ENCODE peak calls at places on chromosomes 4 and X, in nine cellular contexts. Y, X, B, R, N, C, U, P and L are unnamed samples. For H3K36me3, the result is how much of the 10 kb centered on the place peaks cover.

GRCh38 chr4:145494666-145495065 is 13.0 kb downstream of the SMAD1 start:
- DNase-seq in P (no peak), C (no peak), X (no peak), U (no peak), N (no peak), R (no peak), B (no peak), Y (no peak), L (no peak)

GRCh38 chr4:141307241-141307689 is 86.6 kb downstream of the ZNF330 start:
- DNase-seq in P (peak), C (peak), N (peak), B (no peak), X (peak), U (peak), Y (peak), R (peak), L (peak)

GRCh38 chr4:66855956-66856355 is 689.3 kb downstream of the CENPC start:
- DNase-seq in P (peak), B (no peak), C (no peak), R (peak), N (no peak), X (no peak), U (no peak), Y (no peak), L (no peak)

GRCh38 chrX:40182615-40183014 is 84.9 kb upstream of the BCOR start:
- DNase-seq in U (no peak), P (no peak), R (no peak), X (no peak), B (no peak), C (no peak), Y (no peak), N (no peak), L (no peak)

GRCh38 chr4:84920591-84920990 is 45.9 kb downstream of the WDFY3 start:
- DNase-seq in U (no peak), P (peak), R (peak), N (no peak), X (no peak), C (no peak), Y (no peak), B (no peak), L (no peak)

GRCh38 chrX:103417933-103418332 is 41.6 kb downstream of the BEX3 start:
- DNase-seq in P (peak), B (no peak), R (no peak), N (no peak), C (no peak), Y (no peak), X (no peak), U (no peak), L (no peak)

GRCh38 chrX:21843179-21843578 is 3.8 kb downstream of the MBTPS2 start:
- DNase-seq in N (no peak), Y (no peak), X (no peak), C (no peak), R (no peak), P (no peak), B (no peak), U (no peak), L (no peak)

GRCh38 chr4:76943129-76943620 is 6.4 kb upstream of the SEPTIN11 start:
- DNase-seq in P (peak), C (no peak), B (no peak), Y (no peak), U (no peak), X (no peak), R (peak), N (no peak), L (no peak)

GRCh38 chrX:9595131-9595530 is 130.3 kb downstream of the TBL1X start:
- DNase-seq in R (no peak), P (peak), U (no peak), B (no peak), C (no peak), Y (no peak), X (no peak), N (no peak), L (no peak)

GRCh38 chr4:52714597-52715254 is 36.5 kb downstream of the ERVMER34-1 start:
- DNase-seq in X (no peak), C (no peak), N (no peak), P (no peak), R (no peak), U (no peak), Y (no peak), B (no peak), L (no peak)

GRCh38 chrX:64389489-64389888 is 5.8 kb downstream of the MTMR8 start:
- DNase-seq in R (no peak), X (no peak), N (no peak), C (no peak), P (no peak), B (no peak), U (no peak), Y (no peak), L (no peak)
- H3K4me3 ChIP-seq in R (no peak), X (no peak), N (no peak), C (no peak), P (no peak), B (no peak), U (no peak), Y (no peak), L (no peak)

GRCh38 chrX:53997751-53998150 is 46.5 kb downstream of the PHF8 start:
- DNase-seq in X (no peak), C (no peak), Y (no peak), R (no peak), N (no peak), P (no peak), B (no peak), U (no peak), L (no peak)
- H3K36me3 ChIP-seq in X (under half), C (under half), Y (under half), R (under half), N (under half), P (under half), B (under half), U (half or more), L (half or more)

GRCh38 chr4:173498771-173499170 is 31.3 kb downstream of the HAND2 start:
- DNase-seq in C (no peak), P (no peak), Y (no peak), X (no peak), B (no peak), R (no peak), N (no peak), U (no peak), L (no peak)

GRCh38 chr4:173503330-173504180 is 26.5 kb downstream of the HAND2 start:
- DNase-seq in C (no peak), U (no peak), N (no peak), X (no peak), R (no peak), Y (no peak), P (no peak), B (no peak), L (no peak)

GRCh38 chr4:173501592-173502150 is 28.4 kb downstream of the HAND2 start:
- DNase-seq in P (no peak), X (no peak), B (no peak), Y (no peak), C (no peak), R (no peak), U (no peak), N (no peak), L (no peak)

GRCh38 chr4:173499568-173500535 is 30.2 kb downstream of the HAND2 start:
- DNase-seq in U (no peak), X (no peak), P (no peak), Y (no peak), B (no peak), N (no peak), C (no peak), R (no peak), L (no peak)

DNA sequence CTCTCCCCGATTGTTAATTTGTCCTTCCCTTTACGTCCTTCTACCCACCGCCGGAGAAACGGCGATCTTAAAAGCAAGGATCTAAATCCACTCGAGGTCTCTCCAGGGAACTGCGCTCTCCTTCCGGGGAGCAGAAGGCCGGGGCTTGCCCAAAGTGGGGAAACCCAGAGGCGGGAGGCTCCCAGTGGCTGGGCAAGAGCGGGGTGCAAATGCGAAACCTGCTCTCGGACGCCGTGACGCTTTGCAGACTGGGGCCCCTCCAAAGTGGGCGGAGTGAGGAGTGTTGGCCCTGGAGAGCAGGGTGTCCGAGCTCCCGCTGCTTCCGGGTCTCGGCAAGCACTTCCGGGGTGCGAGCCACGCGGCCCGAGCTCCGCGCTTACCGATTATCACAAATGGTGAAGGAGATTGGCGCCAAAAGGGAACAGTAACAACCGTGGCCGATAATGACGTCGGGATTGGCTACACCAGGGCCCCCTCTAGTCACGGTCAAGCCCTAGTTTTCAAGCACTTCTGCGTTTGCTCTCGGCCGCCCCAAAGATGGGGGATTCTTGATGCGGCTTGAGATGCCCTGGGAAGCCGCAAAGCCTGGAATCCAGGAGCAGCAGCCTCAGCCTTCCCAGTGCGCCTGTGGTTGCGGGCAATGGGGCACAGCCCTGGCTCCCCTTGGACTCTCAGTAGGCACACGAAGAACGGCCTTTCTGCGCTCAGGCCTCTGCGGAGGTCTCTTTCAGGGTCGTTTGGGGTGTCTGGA is 29.0 kb downstream of the HAND2 start:
- DNase-seq in U (no peak), X (no peak), B (no peak), P (no peak), N (no peak), Y (no peak), C (no peak), R (no peak), L (no peak)
- H3K4me3 ChIP-seq in U (peak), X (peak), B (no peak), P (no peak), N (peak), Y (peak), C (peak), R (peak), L (no peak)

DNA sequence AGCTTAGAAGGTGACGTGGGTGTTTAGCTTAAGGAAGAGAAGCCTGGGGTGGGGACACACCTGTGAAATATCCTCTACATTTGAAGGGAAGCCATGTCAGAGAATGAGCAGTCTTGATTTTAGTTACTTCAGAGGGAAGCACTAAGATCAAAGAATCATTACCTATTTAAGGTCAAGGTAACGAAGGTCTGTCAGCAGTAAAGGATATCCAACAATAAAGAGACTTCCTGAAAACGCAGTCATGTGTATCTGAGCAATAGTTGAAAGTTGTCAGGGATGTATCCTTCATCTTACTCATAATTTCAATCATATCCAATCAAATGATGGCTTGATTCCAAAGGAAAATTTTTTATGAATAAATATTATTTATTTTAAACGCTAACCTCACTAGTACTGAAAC is 33.5 kb downstream of the IGFBP7 start:
- DNase-seq in R (no peak), B (no peak), C (no peak), N (no peak), Y (no peak), P (no peak), X (no peak), U (no peak), L (no peak)
- H3K36me3 ChIP-seq in R (under half), B (under half), C (under half), N (under half), Y (under half), P (under half), X (under half), U (under half), L (under half)

DNA sequence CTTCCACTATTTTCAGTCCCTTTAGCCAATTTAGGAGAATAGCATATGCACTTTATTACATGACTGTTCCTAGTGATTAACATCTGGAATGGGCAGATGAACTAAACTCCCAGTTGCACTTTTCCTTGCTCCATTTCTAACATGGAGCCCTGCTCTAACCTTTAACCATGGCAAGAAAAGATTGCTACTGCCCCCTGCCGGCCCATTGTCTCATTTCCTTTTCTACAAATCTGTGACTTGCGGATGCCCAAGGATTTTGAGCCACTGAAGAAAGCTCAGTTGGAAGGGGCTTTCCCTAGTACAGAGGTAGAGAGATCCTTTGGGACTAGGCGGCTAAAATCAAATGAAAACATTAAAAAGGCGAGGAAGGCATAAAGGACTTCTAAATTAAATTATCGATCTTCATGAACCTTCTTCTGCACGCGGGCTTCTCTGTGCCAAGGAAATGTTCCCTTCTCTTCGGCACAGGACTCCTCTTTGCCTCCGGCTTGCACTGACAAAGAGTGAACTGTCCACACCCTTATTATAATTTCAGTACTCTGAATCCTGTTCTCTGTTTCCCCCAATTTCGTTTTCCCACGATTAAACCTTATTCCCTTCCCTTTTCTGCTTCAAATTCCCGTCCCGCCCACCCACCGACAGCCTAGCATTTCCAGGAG is 578 bp upstream of the GLRA2 start:
- DNase-seq in U (peak), B (peak), N (no peak), Y (peak), R (peak), C (peak), X (peak), P (no peak), L (peak)
- H3K4me3 ChIP-seq in U (no peak), B (no peak), N (no peak), Y (peak), R (no peak), C (no peak), X (no peak), P (no peak), L (no peak)

GRCh38 chr4:122832732-122833131 is 6.1 kb downstream of the FGF2 start:
- DNase-seq in N (no peak), B (no peak), R (no peak), U (no peak), C (no peak), X (no peak), P (peak), Y (no peak), L (no peak)

GRCh38 chr4:122831515-122832196 is 5.0 kb downstream of the FGF2 start:
- DNase-seq in R (peak), N (no peak), C (no peak), Y (no peak), B (no peak), X (no peak), U (no peak), P (peak), L (no peak)

GRCh38 chr4:122836941-122837340 is 10.3 kb downstream of the FGF2 start:
- DNase-seq in C (no peak), B (no peak), X (no peak), N (no peak), P (peak), Y (no peak), R (peak), U (no peak), L (no peak)

GRCh38 chr4:122830392-122831095 is 3.9 kb downstream of the FGF2 start:
- DNase-seq in Y (no peak), U (no peak), X (no peak), B (no peak), R (no peak), C (no peak), P (peak), N (no peak), L (no peak)

GRCh38 chr4:122833999-122834398 is 7.4 kb downstream of the FGF2 start:
- DNase-seq in B (no peak), X (no peak), Y (no peak), U (no peak), R (no peak), N (no peak), C (no peak), P (no peak), L (no peak)
- H3K36me3 ChIP-seq in B (under half), X (under half), Y (under half), U (under half), R (under half), N (under half), C (under half), P (under half), L (under half)

DNA sequence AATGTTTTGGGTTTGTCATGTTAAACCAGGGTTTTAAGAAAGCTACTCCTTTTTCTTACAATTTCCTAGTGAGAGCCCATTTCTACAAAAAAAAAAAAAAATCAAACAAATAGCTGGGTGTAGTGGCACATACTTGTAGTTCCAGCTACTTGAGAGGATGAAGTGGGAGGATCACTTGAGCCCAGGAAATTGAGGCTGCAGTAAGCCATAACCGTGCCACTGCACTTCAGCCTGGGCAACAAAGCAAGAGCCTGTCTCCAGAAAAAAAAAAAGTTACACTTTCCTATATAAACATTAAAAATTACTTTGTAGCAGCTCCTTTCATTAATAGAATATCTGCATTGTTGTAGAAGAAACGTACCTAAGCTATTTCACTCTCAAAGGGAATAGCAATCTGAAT is 166.7 kb downstream of the HS6ST2 start:
- DNase-seq in P (no peak), X (no peak), N (no peak), R (no peak), C (no peak), Y (no peak), B (no peak), U (no peak), L (no peak)
- H3K4me3 ChIP-seq in P (no peak), X (no peak), N (no peak), R (no peak), C (no peak), Y (no peak), B (no peak), U (no peak), L (no peak)